ENCODE peak calls at places on chromosomes 5 and 9, in five cellular contexts. T, C, I, J and E are unnamed samples.

GRCh38 chr9:133468777-133469455 is 9.1 kb downstream of the CACFD1 start:
- DNase-seq in T (no peak), C (no peak), I (no peak), J (no peak), E (no peak)

GRCh38 chr9:96031962-96032534 is 156.6 kb downstream of the ERCC6L2 start:
- DNase-seq in T (no peak), C (no peak), I (no peak), J (no peak), E (no peak)

GRCh38 chr9:113677569-113677968 is 198.5 kb upstream of the ZNF618 start:
- DNase-seq in T (no peak), C (no peak), I (no peak), J (no peak), E (no peak)

GRCh38 chr9:91192785-91193657 is 168.7 kb downstream of the AUH start:
- DNase-seq in T (peak; percentile 3), C (peak; percentile 99), I (peak; percentile 43), J (peak; percentile 100), E (peak; percentile 77)

GRCh38 chr9:127402401-127403090 is 5.6 kb downstream of the SLC2A8 start:
- DNase-seq in T (no peak), C (no peak), I (no peak), J (no peak), E (no peak)

GRCh38 chr5:155587458-155587857 is 573.9 kb downstream of the KIF4B start:
- DNase-seq in T (no peak), C (no peak), I (no peak), J (no peak), E (no peak)

GRCh38 chr5:87780831-87781760 is 368.4 kb upstream of the CCNH start:
- DNase-seq in T (peak; percentile 42), C (peak; percentile 78), I (peak; percentile 97), J (peak; percentile 80), E (peak; percentile 65)

GRCh38 chr5:5069851-5070250 is 70.3 kb upstream of the ADAMTS16 start:
- DNase-seq in T (no peak), C (no peak), I (no peak), J (no peak), E (no peak)

GRCh38 chr5:94433393-94434149 is 184.8 kb downstream of the KIAA0825 start:
- DNase-seq in T (no peak), C (peak; percentile 95), I (no peak), J (peak; percentile 95), E (peak; percentile 19)

GRCh38 chr5:135245521-135246499 is 153.2 kb downstream of the MACROH2A1 start:
- DNase-seq in T (no peak), C (peak; percentile 58), I (no peak), J (peak; percentile 80), E (no peak)

GRCh38 chr9:119963798-119964372 is 594.6 kb upstream of the BRINP1 start:
- DNase-seq in T (no peak), C (peak; percentile 99), I (peak; percentile 21), J (peak; percentile 86), E (no peak)

GRCh38 chr5:138241688-138242547 is 28.8 kb upstream of the CDC23 start:
- DNase-seq in T (no peak), C (peak; percentile 28), I (peak; percentile 44), J (no peak), E (no peak)

GRCh38 chr9:16309350-16310271 is 560.9 kb downstream of the BNC2 start:
- DNase-seq in T (no peak), C (peak; percentile 41), I (no peak), J (peak; percentile 56), E (no peak)

GRCh38 chr5:142211918-142212317 is 103.3 kb downstream of the NDFIP1 start:
- DNase-seq in T (no peak), C (no peak), I (no peak), J (no peak), E (no peak)

GRCh38 chr9:132694144-132694543 is 23.9 kb downstream of the GTF3C4 start:
- DNase-seq in T (no peak), C (no peak), I (peak; percentile 5), J (peak; percentile 50), E (no peak)

GRCh38 chr5:58887721-58888409 is 305.0 kb downstream of the RAB3C start:
- DNase-seq in T (no peak), C (no peak), I (no peak), J (peak; percentile 76), E (no peak)

GRCh38 chr5:53472720-53473510 is 7.5 kb upstream of the FST start:
- DNase-seq in T (no peak), C (peak; percentile 37), I (no peak), J (no peak), E (no peak)

GRCh38 chr9:133428579-133429215 is 6.5 kb downstream of the ADAMTS13 start:
- DNase-seq in T (no peak), C (no peak), I (no peak), J (no peak), E (no peak)

GRCh38 chr9:131851414-131851813 is 111.5 kb upstream of the RAPGEF1 start:
- DNase-seq in T (no peak), C (no peak), I (no peak), J (no peak), E (no peak)

GRCh38 chr9:73541923-73542322 is 390.3 kb downstream of the ANXA1 start:
- DNase-seq in T (no peak), C (no peak), I (no peak), J (no peak), E (no peak)

GRCh38 chr9:131276891-131277672 is 772 bp upstream of the FAM78A start:
- DNase-seq in T (peak; percentile 18), C (no peak), I (no peak), J (no peak), E (no peak)

GRCh38 chr9:138045541-138046490 is 168.2 kb downstream of the CACNA1B start:
- DNase-seq in T (no peak), C (no peak), I (peak; percentile 71), J (no peak), E (no peak)

GRCh38 chr5:124342586-124342985 is 403.9 kb downstream of the ZNF608 start:
- DNase-seq in T (no peak), C (no peak), I (peak; percentile 5), J (peak; percentile 58), E (no peak)

GRCh38 chr5:174606646-174607045 is 117.7 kb upstream of the MSX2 start:
- DNase-seq in T (no peak), C (no peak), I (no peak), J (no peak), E (no peak)

GRCh38 chr5:43416233-43416987 is 4.2 kb upstream of the CCL28 start:
- DNase-seq in T (no peak), C (no peak), I (no peak), J (no peak), E (no peak)

GRCh38 chr5:131220566-131220965 is 43.3 kb upstream of the CDC42SE2 start:
- DNase-seq in T (no peak), C (no peak), I (no peak), J (no peak), E (no peak)

GRCh38 chr9:127976943-127977871 is 3.6 kb downstream of the EEIG1 start:
- DNase-seq in T (no peak), C (no peak), I (no peak), J (no peak), E (no peak)

GRCh38 chr9:130975932-130976841 is 32.8 kb upstream of the LAMC3 start:
- DNase-seq in T (no peak), C (no peak), I (no peak), J (no peak), E (no peak)